ENCODE peak calls at places on chromosomes 12 and 14, in eight cellular contexts. N is MCF 10A, A is fibroblast of the aortic adventitia, L is GM04503, D is skeletal muscle cell, Y is memory B cell, O is T-helper 1 cell, H is cardiac muscle cell. Q is an unnamed sample.

GRCh38 chr14:91019673-91020072 is 40.8 kb downstream of the RPS6KA5 start:
- DNase-seq in N (no peak), A (no peak), L (no peak), D (no peak), Y (no peak), O (no peak), H (no peak), Q (no peak)

GRCh38 chr12:67358686-67359374 is 89.7 kb downstream of the CAND1 start:
- DNase-seq in N (no peak), A (peak; percentile 93), L (peak; percentile 99), D (peak; percentile 95), Y (no peak), O (no peak), H (peak; percentile 89), Q (peak; percentile 80)

GRCh38 chr12:44848771-44849085 is 27.4 kb downstream of the NELL2 start:
- DNase-seq in N (no peak), A (no peak), L (no peak), D (no peak), Y (no peak), O (no peak), H (no peak), Q (no peak)

GRCh38 chr12:96060041-96060440 is 24.7 kb upstream of the LTA4H start:
- DNase-seq in N (no peak), A (no peak), L (no peak), D (no peak), Y (no peak), O (no peak), H (no peak), Q (no peak)

GRCh38 chr12:19643635-19644034 is 204.3 kb downstream of the AEBP2 start:
- DNase-seq in N (peak; percentile 66), A (peak; percentile 78), L (no peak), D (no peak), Y (no peak), O (no peak), H (peak; percentile 77), Q (peak; percentile 81)

GRCh38 chr14:91946313-91947195 is 940 bp downstream of the FBLN5 start:
- DNase-seq in N (peak; percentile 6), A (peak; percentile 56), L (no peak), D (no peak), Y (no peak), O (no peak), H (peak; percentile 45), Q (peak; percentile 48)

GRCh38 chr14:72616294-72616693 is 277.6 kb downstream of the DPF3 start:
- DNase-seq in N (no peak), A (peak; percentile 85), L (peak; percentile 34), D (peak; percentile 56), Y (no peak), O (no peak), H (peak; percentile 52), Q (no peak)

GRCh38 chr14:22412936-22413411 is 176.1 kb downstream of the DAD1 start:
- DNase-seq in N (no peak), A (no peak), L (no peak), D (no peak), Y (no peak), O (no peak), H (peak; percentile 28), Q (no peak)

GRCh38 chr14:88910386-88910785 is 85.9 kb downstream of the TTC8 start:
- DNase-seq in N (no peak), A (no peak), L (no peak), D (no peak), Y (no peak), O (no peak), H (no peak), Q (no peak)

GRCh38 chr12:52473738-52474137 is at the start of gene KRT6C:
- DNase-seq in N (peak; percentile 43), A (no peak), L (no peak), D (no peak), Y (no peak), O (no peak), H (no peak), Q (no peak)

GRCh38 chr12:39620664-39621658 is 1.4 kb upstream of the ABCD2 start:
- DNase-seq in N (no peak), A (peak; percentile 5), L (no peak), D (no peak), Y (no peak), O (peak; percentile 83), H (peak; percentile 10), Q (no peak)

GRCh38 chr14:105974902-105975301 is 448.5 kb downstream of the TMEM121 start:
- DNase-seq in N (peak; percentile 13), A (no peak), L (no peak), D (no peak), Y (peak; percentile 21), O (peak; percentile 29), H (no peak), Q (no peak)

GRCh38 chr14:38339704-38340103 is 83.8 kb upstream of the CLEC14A start:
- DNase-seq in N (peak; percentile 23), A (peak; percentile 66), L (peak; percentile 70), D (peak; percentile 69), Y (no peak), O (no peak), H (peak; percentile 71), Q (peak; percentile 61)

GRCh38 chr14:80456200-80456599 is 244.9 kb upstream of the DIO2 start:
- DNase-seq in N (no peak), A (no peak), L (peak; percentile 24), D (peak; percentile 24), Y (no peak), O (no peak), H (peak; percentile 47), Q (peak; percentile 19)

GRCh38 chr12:56829908-56830307 is 66.8 kb downstream of the HSD17B6 start:
- DNase-seq in N (no peak), A (no peak), L (no peak), D (no peak), Y (no peak), O (no peak), H (no peak), Q (no peak)

GRCh38 chr14:106039400-106039799 is 513.0 kb downstream of the TMEM121 start:
- DNase-seq in N (peak; percentile 35), A (no peak), L (no peak), D (no peak), Y (peak; percentile 28), O (peak; percentile 61), H (no peak), Q (no peak)

GRCh38 chr12:2335109-2335508 is 282.3 kb downstream of the CACNA1C start:
- DNase-seq in N (no peak), A (no peak), L (no peak), D (no peak), Y (no peak), O (no peak), H (no peak), Q (no peak)

GRCh38 chr14:64704743-64705405 is 650 bp downstream of the PLEKHG3 start:
- DNase-seq in N (no peak), A (no peak), L (no peak), D (no peak), Y (no peak), O (no peak), H (peak; percentile 32), Q (no peak)

GRCh38 chr12:29207120-29207519 is 58.0 kb downstream of the FAR2 start:
- DNase-seq in N (no peak), A (peak; percentile 51), L (no peak), D (peak; percentile 39), Y (no peak), O (no peak), H (peak; percentile 83), Q (peak; percentile 74)

GRCh38 chr14:76257111-76257803 is 105.5 kb downstream of the GPATCH2L start:
- DNase-seq in N (peak; percentile 27), A (peak; percentile 89), L (no peak), D (peak; percentile 74), Y (no peak), O (no peak), H (peak; percentile 88), Q (peak; percentile 85)

GRCh38 chr12:112133418-112133817 is 8.1 kb downstream of the TRAFD1 start:
- DNase-seq in N (no peak), A (no peak), L (no peak), D (no peak), Y (no peak), O (no peak), H (no peak), Q (no peak)

GRCh38 chr14:78083837-78084236 is 86.3 kb upstream of the NRXN3 start:
- DNase-seq in N (no peak), A (no peak), L (no peak), D (no peak), Y (no peak), O (no peak), H (no peak), Q (no peak)

GRCh38 chr12:65205886-65206285 is 36.5 kb downstream of the LEMD3 start:
- DNase-seq in N (no peak), A (no peak), L (no peak), D (no peak), Y (peak; percentile 17), O (no peak), H (no peak), Q (no peak)

GRCh38 chr12:105921872-105922669 is 216.7 kb downstream of the NUAK1 start:
- DNase-seq in N (peak; percentile 21), A (peak; percentile 46), L (no peak), D (no peak), Y (no peak), O (no peak), H (no peak), Q (no peak)

GRCh38 chr14:63800651-63801385 is 52.0 kb upstream of the SYNE2 start:
- DNase-seq in N (peak; percentile 40), A (no peak), L (no peak), D (no peak), Y (no peak), O (no peak), H (no peak), Q (no peak)

GRCh38 chr12:102957339-102958050 is at the start of gene ASCL1:
- DNase-seq in N (no peak), A (peak; percentile 28), L (no peak), D (no peak), Y (peak; percentile 52), O (peak; percentile 34), H (peak; percentile 43), Q (peak; percentile 46)

GRCh38 chr14:106585692-106586091 is 1059.3 kb downstream of the TMEM121 start:
- DNase-seq in N (no peak), A (no peak), L (no peak), D (no peak), Y (no peak), O (no peak), H (no peak), Q (no peak)

GRCh38 chr12:50185496-50185895 is 18.3 kb upstream of the CERS5 start:
- DNase-seq in N (no peak), A (no peak), L (no peak), D (no peak), Y (no peak), O (no peak), H (no peak), Q (no peak)

GRCh38 chr12:49800421-49801140 is 27.6 kb downstream of the NCKAP5L start:
- DNase-seq in N (no peak), A (no peak), L (no peak), D (no peak), Y (no peak), O (no peak), H (no peak), Q (no peak)

GRCh38 chr12:6967548-6968100 is 2.8 kb downstream of the PHB2 start:
- DNase-seq in N (no peak), A (no peak), L (no peak), D (no peak), Y (no peak), O (no peak), H (no peak), Q (no peak)

GRCh38 chr12:54390668-54391551 is 6.4 kb upstream of the ZNF385A start:
- DNase-seq in N (no peak), A (no peak), L (no peak), D (no peak), Y (peak; percentile 55), O (peak; percentile 48), H (no peak), Q (no peak)

GRCh38 chr12:93946542-93947150 is 201.7 kb upstream of the PLXNC1 start:
- DNase-seq in N (peak; percentile 78), A (peak; percentile 67), L (no peak), D (peak; percentile 47), Y (no peak), O (no peak), H (peak; percentile 39), Q (peak; percentile 64)

GRCh38 chr14:100827140-100827517 is 1.2 kb downstream of the MEG3 start:
- DNase-seq in N (no peak), A (peak; percentile 39), L (no peak), D (no peak), Y (no peak), O (no peak), H (peak; percentile 39), Q (peak; percentile 49)

GRCh38 chr14:90400904-90401561 is 4.2 kb downstream of the CALM1 start:
- DNase-seq in N (no peak), A (no peak), L (no peak), D (no peak), Y (no peak), O (no peak), H (no peak), Q (no peak)